ENCODE peak calls at places on chromosomes 3 and 15, in six cellular contexts. D, P, V, S, M and N are unnamed samples.

GRCh38 chr3:114121996-114122709 is 56.7 kb downstream of the DRD3 start:
- DNase-seq in S (peak), V (no peak), M (no peak), P (no peak), D (no peak), N (no peak)

GRCh38 chr3:23051240-23052140 is 151.6 kb upstream of the UBE2E2 start:
- DNase-seq in M (no peak), V (no peak), P (no peak), D (no peak), S (no peak), N (no peak)

GRCh38 chr15:92843819-92844218 is 56.3 kb upstream of the CHD2 start:
- DNase-seq in V (no peak), S (no peak), P (no peak), M (no peak), D (no peak), N (no peak)

GRCh38 chr3:39021465-39022274 is 30.1 kb downstream of the SCN11A start:
- DNase-seq in V (no peak), P (no peak), S (no peak), M (no peak), D (no peak), N (no peak)

GRCh38 chr3:3772920-3773319 is 26.3 kb upstream of the LRRN1 start:
- DNase-seq in V (no peak), P (no peak), M (no peak), S (no peak), D (no peak), N (no peak)

GRCh38 chr3:156417733-156418132 is 137.2 kb downstream of the SSR3 start:
- DNase-seq in M (no peak), D (no peak), P (no peak), V (no peak), S (no peak), N (no peak)

GRCh38 chr15:62150445-62150844 is 14.6 kb downstream of the C2CD4B start:
- DNase-seq in M (no peak), S (no peak), D (no peak), P (no peak), V (no peak), N (no peak)

GRCh38 chr15:25568751-25569150 is 129.9 kb upstream of the UBE3A start:
- DNase-seq in P (no peak), V (no peak), D (no peak), S (no peak), M (no peak), N (no peak)

GRCh38 chr3:27345493-27345892 is 23.7 kb downstream of the NEK10 start:
- DNase-seq in V (peak), D (no peak), S (no peak), P (peak), M (no peak), N (no peak)

GRCh38 chr3:24640330-24640877 is 145.8 kb upstream of the THRB start:
- DNase-seq in S (peak), M (peak), P (no peak), D (no peak), V (no peak), N (no peak)

GRCh38 chr3:50390523-50391177 is 31.3 kb upstream of the TMEM115 start:
- DNase-seq in M (no peak), P (peak), S (no peak), D (no peak), V (no peak), N (no peak)

GRCh38 chr3:54857343-54857742 is 70.5 kb downstream of the LRTM1 start:
- DNase-seq in M (no peak), V (no peak), D (no peak), S (no peak), P (peak), N (no peak)

GRCh38 chr3:62242846-62243245 is 130.5 kb downstream of the FEZF2 start:
- DNase-seq in M (no peak), D (no peak), V (no peak), P (no peak), S (peak), N (no peak)

GRCh38 chr15:63834500-63835210 is 907 bp upstream of the HERC1 start:
- DNase-seq in P (no peak), V (no peak), D (no peak), S (no peak), M (no peak), N (no peak)

GRCh38 chr3:132222868-132223538 is 94.2 kb upstream of the ACP3 start:
- DNase-seq in D (no peak), P (no peak), V (no peak), M (no peak), S (no peak), N (no peak)

GRCh38 chr3:113151475-113152031 is 59.8 kb upstream of the BOC start:
- DNase-seq in M (no peak), V (no peak), P (no peak), S (no peak), D (no peak), N (no peak)

GRCh38 chr3:178289544-178290160 is 246.6 kb upstream of the KCNMB2 start:
- DNase-seq in P (peak), M (no peak), S (no peak), D (no peak), V (no peak), N (no peak)

GRCh38 chr3:74523811-74524210 is 90.6 kb downstream of the CNTN3 start:
- DNase-seq in M (no peak), P (no peak), V (no peak), S (no peak), D (no peak), N (no peak)

GRCh38 chr15:89958107-89958805 is 42.9 kb upstream of the ZNF710 start:
- DNase-seq in P (peak), M (no peak), D (no peak), S (no peak), V (no peak), N (peak)

GRCh38 chr3:179234244-179234643 is 16.7 kb downstream of the KCNMB3 start:
- DNase-seq in S (no peak), P (no peak), D (no peak), V (no peak), M (no peak), N (no peak)

GRCh38 chr15:45084163-45084562 is 29.8 kb downstream of the DUOX2 start:
- DNase-seq in V (no peak), S (no peak), M (no peak), D (no peak), P (no peak), N (peak)

GRCh38 chr3:124887177-124887995 is at the start of gene ITGB5:
- DNase-seq in V (no peak), M (peak), S (peak), P (peak), D (peak), N (peak)

GRCh38 chr3:106440672-106441071 is 571.9 kb upstream of the CBLB start:
- DNase-seq in V (no peak), D (no peak), M (no peak), P (no peak), S (no peak), N (no peak)

GRCh38 chr3:150412599-150413069 is 4.5 kb downstream of the TSC22D2 start:
- DNase-seq in V (no peak), P (peak), D (peak), M (no peak), S (no peak), N (no peak)

GRCh38 chr15:62649793-62650420 is 392.6 kb upstream of the TPM1 start:
- DNase-seq in P (no peak), V (no peak), D (peak), S (no peak), M (no peak), N (no peak)

GRCh38 chr15:66560856-66561525 is 4.8 kb downstream of the LCTL start:
- DNase-seq in P (no peak), D (no peak), M (no peak), V (no peak), S (no peak), N (no peak)

GRCh38 chr3:38168988-38169363 is 3.6 kb downstream of the OXSR1 start:
- DNase-seq in D (no peak), M (no peak), V (no peak), P (no peak), S (no peak), N (no peak)

GRCh38 chr3:134376786-134377431 is 2.7 kb upstream of the AMOTL2 start:
- DNase-seq in P (no peak), M (no peak), S (no peak), V (no peak), D (no peak), N (no peak)

GRCh38 chr3:109195812-109196211 is 59.3 kb downstream of the C3orf85 start:
- DNase-seq in S (no peak), P (no peak), V (no peak), D (no peak), M (peak), N (no peak)

GRCh38 chr3:94185753-94186152 is 122.9 kb downstream of the NSUN3 start:
- DNase-seq in V (no peak), D (no peak), M (no peak), S (no peak), P (no peak), N (no peak)

GRCh38 chr3:151491525-151491924 is 30.7 kb upstream of the IGSF10 start:
- DNase-seq in V (no peak), P (no peak), D (no peak), S (no peak), M (no peak), N (no peak)

GRCh38 chr15:68592054-68592453 is 13.3 kb downstream of the CORO2B start:
- DNase-seq in V (no peak), S (no peak), D (no peak), P (no peak), M (no peak), N (no peak)

GRCh38 chr15:47806008-47806407 is 88.7 kb downstream of the SEMA6D start:
- DNase-seq in M (no peak), D (no peak), V (no peak), P (no peak), S (no peak), N (no peak)

GRCh38 chr15:80265021-80265420 is 13.0 kb upstream of the CTXND1 start:
- DNase-seq in S (no peak), V (no peak), M (no peak), D (no peak), P (no peak), N (no peak)

GRCh38 chr3:46946856-46947544 is 29.5 kb downstream of the CCDC12 start:
- DNase-seq in M (peak), P (no peak), S (no peak), D (no peak), V (peak), N (no peak)

GRCh38 chr15:78055923-78056713 is 21.4 kb downstream of the TBC1D2B start:
- DNase-seq in D (no peak), M (no peak), V (no peak), P (no peak), S (no peak), N (no peak)

GRCh38 chr3:5301671-5302297 is 114.3 kb downstream of the EDEM1 start:
- DNase-seq in D (no peak), M (no peak), V (no peak), P (no peak), S (no peak), N (no peak)

GRCh38 chr15:62495670-62496328 is 330.7 kb upstream of the C2CD4B start:
- DNase-seq in M (no peak), P (no peak), D (no peak), S (no peak), V (no peak), N (no peak)

DNA sequence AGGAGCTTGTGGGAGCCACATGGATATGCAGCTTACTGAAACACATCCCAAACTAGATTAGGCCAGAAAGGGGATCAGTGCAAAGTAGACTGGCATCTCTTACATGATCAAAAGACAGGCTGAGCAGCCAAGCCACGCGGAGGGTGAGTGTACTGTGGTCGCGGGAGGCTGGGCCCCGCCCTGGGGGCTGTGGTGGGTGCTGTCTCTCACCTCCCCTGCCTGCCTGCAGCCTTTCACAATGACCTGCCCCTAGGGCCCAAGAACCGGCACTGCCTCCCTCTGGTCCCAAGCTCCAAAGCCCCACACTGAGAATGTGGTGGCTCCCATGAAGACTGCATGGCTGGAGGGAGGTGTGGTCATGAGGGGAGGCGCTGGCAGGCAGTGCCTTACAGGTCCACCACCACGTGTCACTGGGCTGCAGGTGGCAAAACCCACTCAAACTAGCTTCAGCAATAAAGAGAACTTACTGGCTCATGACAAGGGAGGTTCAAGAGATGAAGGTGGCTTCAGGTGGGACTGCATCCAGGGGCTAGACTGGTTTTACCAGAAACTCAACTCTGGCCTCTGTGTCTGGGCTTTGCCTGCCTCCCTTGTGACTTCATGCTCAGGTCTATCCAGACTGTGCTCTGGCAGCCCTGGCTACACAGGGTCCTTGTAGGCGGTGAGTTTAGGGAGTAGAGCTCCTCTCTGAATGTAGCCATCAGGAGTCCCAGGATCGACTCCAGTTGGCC is 27.4 kb upstream of the PLXND1 start:
- DNase-seq in S (no peak), D (no peak), V (no peak), M (no peak), P (no peak), N (peak)
- H3K4me3 ChIP-seq in S (no peak), D (no peak), V (no peak), M (no peak), P (no peak), N (no peak)

GRCh38 chr15:20295238-20295811 is 246.3 kb downstream of the GOLGA6L6 start:
- DNase-seq in S (no peak), M (no peak), P (no peak), D (no peak), V (no peak), N (no peak)
- H3K4me3 ChIP-seq in S (peak), M (no peak), P (no peak), D (no peak), V (no peak), N (no peak)

GRCh38 chr3:49124203-49124602 is 3.6 kb upstream of the USP19 start:
- DNase-seq in P (no peak), S (no peak), D (no peak), V (no peak), M (no peak), N (no peak)
- H3K4me3 ChIP-seq in P (no peak), S (no peak), D (no peak), V (no peak), M (no peak), N (no peak)

DNA sequence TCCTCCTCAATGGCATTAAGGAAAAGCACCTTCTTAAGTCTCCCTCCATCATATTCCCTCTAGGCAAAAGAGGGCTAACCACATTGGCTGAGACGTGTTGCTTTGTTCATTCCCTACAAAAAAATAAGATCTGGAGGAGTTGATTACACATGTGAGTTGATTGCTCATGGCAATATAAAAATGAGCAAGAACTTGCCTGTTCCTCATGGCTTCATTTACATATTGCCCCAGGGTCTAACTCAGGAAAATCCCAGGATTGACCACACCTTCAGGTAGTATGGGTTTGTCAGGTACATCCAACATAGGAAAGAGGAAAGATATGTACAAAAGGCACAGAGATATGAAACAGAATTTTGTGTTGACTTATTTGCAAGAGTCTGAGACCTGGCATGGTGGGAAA is 35.5 kb downstream of the NFKBIZ start:
- DNase-seq in S (no peak), P (no peak), D (no peak), M (no peak), V (no peak), N (no peak)
- H3K4me3 ChIP-seq in S (no peak), P (no peak), D (no peak), M (no peak), V (no peak), N (no peak)

GRCh38 chr15:71773206-71773859 is 37.0 kb upstream of the NR2E3 start:
- DNase-seq in V (no peak), M (no peak), D (no peak), P (no peak), S (no peak), N (no peak)

GRCh38 chr15:71776304-71776703 is 34.0 kb upstream of the NR2E3 start:
- DNase-seq in P (no peak), V (no peak), M (no peak), S (no peak), D (no peak), N (no peak)

GRCh38 chr15:71777216-71777943 is 33.0 kb upstream of the NR2E3 start:
- DNase-seq in S (no peak), D (no peak), V (no peak), M (no peak), P (no peak), N (no peak)

GRCh38 chr15:71779073-71779797 is 31.1 kb upstream of the NR2E3 start:
- DNase-seq in D (no peak), S (no peak), P (no peak), V (no peak), M (no peak), N (no peak)

DNA sequence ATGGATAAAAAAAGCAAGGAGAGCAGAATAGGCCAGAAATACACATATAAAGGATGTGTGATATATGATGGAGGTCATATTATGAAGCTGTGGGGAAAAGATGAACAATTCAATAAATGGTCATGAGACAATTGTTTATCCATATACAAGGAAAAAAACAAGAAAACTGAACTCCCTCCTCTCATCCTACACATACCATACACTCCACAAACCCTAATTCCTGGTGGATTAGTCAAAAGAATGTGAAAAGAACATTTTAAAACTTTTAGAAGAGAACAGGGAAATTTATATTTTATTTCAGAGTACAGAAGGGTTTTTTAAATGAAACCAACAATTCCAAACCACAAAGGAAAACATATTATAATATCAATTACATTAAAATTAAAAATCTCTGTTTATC is 34.5 kb upstream of the NR2E3 start:
- DNase-seq in M (no peak), V (no peak), D (no peak), S (no peak), P (no peak), N (no peak)
- H3K4me3 ChIP-seq in M (no peak), V (no peak), D (no peak), S (no peak), P (no peak), N (no peak)

DNA sequence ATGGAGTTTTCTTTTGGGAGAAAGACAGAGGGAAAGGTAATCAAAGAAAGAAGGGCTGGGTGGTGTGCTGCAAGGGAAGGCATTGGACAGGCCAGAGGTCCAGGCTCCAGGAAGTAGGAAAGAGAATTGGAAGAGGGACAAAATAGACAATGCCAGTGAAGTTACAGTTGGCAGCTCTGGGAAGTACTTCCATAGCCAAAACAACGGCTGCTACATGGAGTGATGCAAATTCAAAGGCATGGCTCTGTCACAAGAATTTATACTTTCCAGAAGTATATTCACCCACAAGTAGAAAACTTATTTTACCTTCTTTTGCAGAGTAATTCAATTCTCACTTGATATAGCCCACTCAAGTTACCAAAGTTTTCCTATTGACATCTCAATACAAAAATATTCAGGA is 191.5 kb downstream of the TNIK start:
- DNase-seq in S (no peak), P (no peak), D (no peak), M (no peak), V (no peak), N (no peak)
- H3K4me3 ChIP-seq in S (no peak), P (no peak), D (no peak), M (no peak), V (no peak), N (no peak)

DNA sequence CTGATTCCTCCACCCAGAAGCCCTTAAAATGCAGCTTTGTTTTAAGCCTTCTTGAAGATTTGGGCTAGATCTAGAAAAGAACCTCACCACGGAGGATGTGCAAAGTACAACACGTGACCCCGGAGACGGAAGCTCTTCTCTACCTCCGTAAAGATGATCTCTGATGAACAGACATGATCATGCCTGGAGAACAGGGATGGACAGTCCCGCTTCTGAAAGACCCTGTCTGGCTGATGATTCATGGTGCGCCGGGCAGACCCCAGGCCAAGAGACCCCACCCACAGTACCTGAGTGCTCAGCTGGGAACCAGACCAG is 60.7 kb upstream of the TFRC start:
- DNase-seq in P (no peak), M (no peak), V (no peak), S (no peak), D (no peak), N (no peak)
- H3K4me3 ChIP-seq in P (peak), M (no peak), V (no peak), S (no peak), D (no peak), N (no peak)

GRCh38 chr3:63972196-63972595 is 51.1 kb downstream of the PSMD6 start:
- DNase-seq in D (no peak), V (no peak), P (no peak), M (no peak), S (no peak), N (no peak)

GRCh38 chr3:63972987-63973386 is 50.3 kb downstream of the PSMD6 start:
- DNase-seq in S (no peak), D (no peak), M (no peak), V (no peak), P (no peak), N (no peak)

GRCh38 chr3:63968612-63969350 is 54.5 kb downstream of the PSMD6 start:
- DNase-seq in P (no peak), V (no peak), M (no peak), S (no peak), D (no peak), N (no peak)

GRCh38 chr3:63969866-63970265 is 53.4 kb downstream of the PSMD6 start:
- DNase-seq in S (no peak), V (no peak), D (no peak), M (no peak), P (no peak), N (no peak)

GRCh38 chr3:63970596-63971468 is 52.5 kb downstream of the PSMD6 start:
- DNase-seq in P (no peak), D (no peak), V (no peak), M (no peak), S (no peak), N (no peak)
- H3K4me3 ChIP-seq in P (no peak), D (no peak), V (peak), M (no peak), S (no peak), N (no peak)